ENCODE peak calls at places on chromosomes 5 and 9, in eight cellular contexts. Y, V, C, W, U, F, K and N are unnamed samples.
A peak's percentile ranks its signal among the peaks of the same experiment; 100 is the strongest.

GRCh38 chr5:2696156-2696807 is 55.2 kb downstream of the IRX2 start:
- DNase-seq in Y (no peak), V (no peak), C (no peak), W (no peak), U (no peak), F (no peak), K (no peak), N (no peak)

GRCh38 chr5:89534331-89534730 is 651.3 kb upstream of the MEF2C start:
- DNase-seq in Y (no peak), V (no peak), C (no peak), W (no peak), U (no peak), F (no peak), K (no peak), N (no peak)

GRCh38 chr9:132703336-132703735 is 33.1 kb downstream of the GTF3C4 start:
- DNase-seq in Y (no peak), V (no peak), C (no peak), W (no peak), U (no peak), F (no peak), K (no peak), N (peak; percentile 4)

GRCh38 chr5:13558408-13558807 is 386.1 kb downstream of the DNAH5 start:
- DNase-seq in Y (no peak), V (no peak), C (no peak), W (no peak), U (no peak), F (no peak), K (no peak), N (no peak)

GRCh38 chr9:15416880-15417279 is 5.8 kb upstream of the SNAPC3 start:
- DNase-seq in Y (peak; percentile 21), V (no peak), C (no peak), W (no peak), U (peak; percentile 52), F (no peak), K (no peak), N (peak; percentile 24)

GRCh38 chr9:125744616-125745387 is 2.4 kb upstream of the PBX3 start:
- DNase-seq in Y (no peak), V (no peak), C (no peak), W (no peak), U (no peak), F (no peak), K (no peak), N (peak; percentile 26)

GRCh38 chr5:151707566-151707965 is 20.9 kb upstream of the SPARC start:
- DNase-seq in Y (no peak), V (no peak), C (no peak), W (no peak), U (no peak), F (no peak), K (no peak), N (no peak)

GRCh38 chr9:137446851-137447471 is 5.8 kb upstream of the ENTPD8 start:
- DNase-seq in Y (no peak), V (no peak), C (peak; percentile 23), W (no peak), U (no peak), F (no peak), K (no peak), N (no peak)

GRCh38 chr9:20496328-20496727 is 126.0 kb downstream of the MLLT3 start:
- DNase-seq in Y (no peak), V (no peak), C (no peak), W (no peak), U (no peak), F (no peak), K (no peak), N (no peak)

GRCh38 chr5:21654-22233 is 70.2 kb upstream of the PLEKHG4B start:
- DNase-seq in Y (no peak), V (no peak), C (no peak), W (peak; percentile 79), U (no peak), F (no peak), K (no peak), N (no peak)

GRCh38 chr9:72524820-72525539 is 3.6 kb downstream of the TMC1 start:
- DNase-seq in Y (no peak), V (no peak), C (no peak), W (no peak), U (no peak), F (no peak), K (no peak), N (peak; percentile 95)

GRCh38 chr5:133853972-133854371 is 114.5 kb downstream of the C5orf15 start:
- DNase-seq in Y (peak; percentile 36), V (no peak), C (no peak), W (no peak), U (no peak), F (no peak), K (no peak), N (no peak)

GRCh38 chr5:181170996-181171395 is 23.6 kb downstream of the OR2V2 start:
- DNase-seq in Y (no peak), V (no peak), C (no peak), W (no peak), U (no peak), F (no peak), K (no peak), N (no peak)

GRCh38 chr5:119200795-119201194 is 129.9 kb downstream of the DMXL1 start:
- DNase-seq in Y (no peak), V (no peak), C (no peak), W (no peak), U (no peak), F (no peak), K (no peak), N (no peak)

GRCh38 chr5:122882836-122883235 is 37.4 kb downstream of the SNX24 start:
- DNase-seq in Y (no peak), V (no peak), C (no peak), W (no peak), U (no peak), F (no peak), K (no peak), N (no peak)

GRCh38 chr5:17343675-17344074 is 126.2 kb downstream of the BASP1 start:
- DNase-seq in Y (no peak), V (no peak), C (no peak), W (peak; percentile 77), U (no peak), F (no peak), K (no peak), N (peak; percentile 65)

GRCh38 chr5:15579193-15579990 is 79.4 kb downstream of the FBXL7 start:
- DNase-seq in Y (no peak), V (no peak), C (no peak), W (no peak), U (no peak), F (no peak), K (no peak), N (no peak)

GRCh38 chr9:90943341-90943740 is 141.7 kb downstream of the SYK start:
- DNase-seq in Y (no peak), V (no peak), C (no peak), W (peak; percentile 82), U (no peak), F (no peak), K (no peak), N (no peak)

DNA sequence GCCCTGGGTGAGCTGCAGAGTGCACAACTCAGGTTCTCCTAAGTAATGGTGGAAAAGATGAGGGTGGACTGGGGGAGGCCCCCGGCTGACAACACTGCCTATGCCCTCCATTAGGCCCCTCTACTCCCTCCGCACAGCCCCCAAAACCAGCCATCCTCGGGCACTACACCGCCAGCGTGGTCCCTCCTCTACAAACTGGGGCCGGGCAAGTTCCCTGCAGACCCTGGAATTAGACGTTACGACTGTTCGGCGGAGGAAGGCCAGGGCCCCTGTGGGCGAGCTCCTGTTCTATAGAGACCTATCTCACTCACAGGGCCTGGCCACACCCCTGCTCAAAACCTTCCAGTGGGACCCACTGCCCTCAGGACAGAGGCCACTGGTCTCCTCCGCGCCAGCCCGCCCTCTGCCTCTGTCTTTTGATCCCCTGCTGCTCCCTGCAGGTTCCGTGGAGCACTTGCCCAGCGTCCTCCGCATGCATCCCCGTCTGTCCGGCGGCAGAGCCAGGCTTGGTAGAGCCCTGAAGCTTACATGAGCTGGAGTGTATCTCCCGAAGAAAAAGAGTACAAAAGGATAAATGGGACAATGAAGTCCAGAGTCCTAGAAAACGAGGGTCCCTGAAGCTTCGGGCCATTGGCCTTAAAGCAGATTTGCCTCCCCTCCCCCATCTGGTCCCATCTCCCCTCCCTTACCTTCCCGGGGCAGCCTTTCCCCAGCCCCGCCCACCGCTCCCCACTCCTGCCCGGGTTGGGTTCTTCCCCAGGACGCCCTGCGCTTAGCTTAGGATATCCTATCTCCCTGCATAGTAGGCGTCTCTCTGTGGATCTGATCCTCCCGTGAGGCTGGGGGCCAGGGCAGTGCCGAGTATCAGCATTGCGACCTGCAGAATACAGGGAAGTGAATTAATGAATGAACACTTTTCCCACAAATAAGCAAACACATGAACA is 71.3 kb downstream of the HRH2 start:
- DNase-seq in Y (peak; percentile 72), V (no peak), C (no peak), W (no peak), U (no peak), F (no peak), K (peak; percentile 51), N (no peak)
- TF ChIP-seq CTCF in Y (no peak), V (no peak), C (no peak), W (no peak), U (no peak), F (no peak), K (no peak), N (no peak)

DNA sequence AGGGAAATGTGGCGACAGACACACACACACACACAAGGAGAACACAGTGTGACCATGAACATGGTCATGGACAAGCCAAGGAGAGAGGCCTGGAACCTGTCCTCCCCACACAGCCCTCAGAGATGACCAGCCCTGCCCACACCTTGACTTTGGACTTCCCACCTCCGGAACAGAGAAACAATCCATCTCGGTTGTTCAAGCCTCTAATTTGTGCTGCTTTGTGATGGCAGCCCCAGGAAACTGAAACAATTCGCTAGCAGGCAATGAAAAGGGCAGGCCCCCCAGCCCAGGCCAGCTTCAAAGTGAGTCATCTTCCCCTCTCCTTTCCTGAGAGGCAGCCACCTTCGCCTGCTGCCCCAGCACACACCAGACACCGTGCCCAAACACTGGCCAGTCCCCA is 47.7 kb downstream of the NSUN2 start:
- DNase-seq in Y (no peak), V (no peak), C (no peak), W (no peak), U (peak; percentile 46), F (no peak), K (no peak), N (no peak)
- H3K4me3 ChIP-seq in Y (no peak overlapping the region), V (no peak overlapping the region), C (no peak overlapping the region), W (no peak overlapping the region), U (no peak overlapping the region), F (no peak overlapping the region), K (no peak overlapping the region), N (no peak overlapping the region)

GRCh38 chr9:95030920-95031662 is 286.4 kb downstream of the FANCC start:
- DNase-seq in Y (no peak), V (no peak), C (no peak), W (no peak), U (no peak), F (no peak), K (no peak), N (no peak)
- H3K27ac ChIP-seq in Y (peak overlapping the region; percentile 10), V (peak overlapping the region; percentile 84), C (no peak overlapping the region), W (peak overlapping the region; percentile 77), U (peak overlapping the region; percentile 44), F (no peak overlapping the region), K (peak overlapping the region; percentile 81), N (no peak overlapping the region)

DNA sequence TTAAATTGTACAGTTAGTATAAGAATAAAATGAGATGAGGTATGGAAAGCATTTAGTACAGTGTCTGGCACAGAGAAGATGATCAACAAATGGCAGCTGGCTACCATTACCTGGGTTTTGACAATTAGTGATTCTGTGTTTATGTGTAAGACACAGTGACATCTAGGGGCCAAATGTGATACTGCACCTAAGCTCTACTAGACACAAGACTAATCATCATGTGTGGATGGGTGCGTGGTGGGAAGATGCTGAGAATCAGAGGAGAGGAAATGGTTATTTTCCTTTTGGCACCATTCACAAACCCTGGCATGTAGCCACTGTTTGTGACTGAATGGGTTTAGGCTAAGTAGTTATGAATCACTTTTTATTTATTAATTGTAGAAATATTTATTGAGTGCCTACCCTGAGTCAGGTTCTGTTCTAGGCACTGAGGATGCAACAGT is 109.8 kb upstream of the TBC1D2 start:
- DNase-seq in Y (no peak), V (no peak), C (no peak), W (peak; percentile 35), U (no peak), F (no peak), K (no peak), N (no peak)
- TF ChIP-seq CTCF in Y (peak; percentile 51), V (peak; percentile 31), C (no peak), W (peak; percentile 54), U (peak; percentile 37), F (no peak), K (no peak), N (peak; percentile 53)